ENCODE peak calls at places on chromosomes 5 and 9, in eight cellular contexts. One of them, this sample, is unnamed.

GRCh38 chr9:100575765-100576368 is 2.0 kb upstream of the CAVIN4 start:
- DNase-seq in transverse colon: no peak
- DNase-seq in keratinocyte: no peak
- DNase-seq in heart right ventricle: no peak
- DNase-seq in kidney epithelial cell: no peak
- DNase-seq in AG09309: no peak
- DNase-seq in GM12865: no peak
- DNase-seq in tibial nerve: no peak
- DNase-seq in this sample: peak

GRCh38 chr9:16530669-16531461 is 339.6 kb downstream of the BNC2 start:
- DNase-seq in transverse colon: peak
- DNase-seq in keratinocyte: peak
- DNase-seq in heart right ventricle: no peak
- DNase-seq in kidney epithelial cell: no peak
- DNase-seq in AG09309: no peak
- DNase-seq in GM12865: peak
- DNase-seq in tibial nerve: no peak
- DNase-seq in this sample: no peak

GRCh38 chr9:116605060-116605459 is 82.0 kb upstream of the TRIM32 start:
- DNase-seq in transverse colon: no peak
- DNase-seq in keratinocyte: no peak
- DNase-seq in heart right ventricle: no peak
- DNase-seq in kidney epithelial cell: no peak
- DNase-seq in AG09309: no peak
- DNase-seq in GM12865: no peak
- DNase-seq in tibial nerve: no peak
- DNase-seq in this sample: no peak

GRCh38 chr9:71515103-71515502 is 253.2 kb downstream of the CEMIP2 start:
- DNase-seq in transverse colon: no peak
- DNase-seq in keratinocyte: no peak
- DNase-seq in heart right ventricle: no peak
- DNase-seq in kidney epithelial cell: no peak
- DNase-seq in AG09309: no peak
- DNase-seq in GM12865: no peak
- DNase-seq in tibial nerve: no peak
- DNase-seq in this sample: no peak

GRCh38 chr5:72815580-72816296 is 723 bp upstream of the TNPO1 start:
- DNase-seq in transverse colon: no peak
- DNase-seq in keratinocyte: no peak
- DNase-seq in heart right ventricle: no peak
- DNase-seq in kidney epithelial cell: no peak
- DNase-seq in AG09309: no peak
- DNase-seq in GM12865: no peak
- DNase-seq in tibial nerve: peak
- DNase-seq in this sample: no peak

GRCh38 chr5:74107899-74108298 is 481.9 kb downstream of the ARHGEF28 start:
- DNase-seq in transverse colon: no peak
- DNase-seq in keratinocyte: no peak
- DNase-seq in heart right ventricle: no peak
- DNase-seq in kidney epithelial cell: no peak
- DNase-seq in AG09309: no peak
- DNase-seq in GM12865: no peak
- DNase-seq in tibial nerve: peak
- DNase-seq in this sample: no peak

GRCh38 chr5:159207616-159208507 is 1.5 kb downstream of the RNF145 start:
- DNase-seq in transverse colon: peak
- DNase-seq in keratinocyte: peak
- DNase-seq in heart right ventricle: peak
- DNase-seq in kidney epithelial cell: peak
- DNase-seq in AG09309: peak
- DNase-seq in GM12865: peak
- DNase-seq in tibial nerve: peak
- DNase-seq in this sample: peak

GRCh38 chr9:94588681-94589080 is 4.9 kb downstream of the FBP2 start:
- DNase-seq in transverse colon: no peak
- DNase-seq in keratinocyte: no peak
- DNase-seq in heart right ventricle: no peak
- DNase-seq in kidney epithelial cell: no peak
- DNase-seq in AG09309: no peak
- DNase-seq in GM12865: no peak
- DNase-seq in tibial nerve: no peak
- DNase-seq in this sample: no peak

GRCh38 chr9:14349141-14349817 is 35.3 kb upstream of the NFIB start:
- DNase-seq in transverse colon: no peak
- DNase-seq in keratinocyte: no peak
- DNase-seq in heart right ventricle: peak
- DNase-seq in kidney epithelial cell: no peak
- DNase-seq in AG09309: no peak
- DNase-seq in GM12865: no peak
- DNase-seq in tibial nerve: no peak
- DNase-seq in this sample: no peak

GRCh38 chr5:149697001-149697400 is 33.1 kb upstream of the PPARGC1B start:
- DNase-seq in transverse colon: no peak
- DNase-seq in keratinocyte: no peak
- DNase-seq in heart right ventricle: no peak
- DNase-seq in kidney epithelial cell: no peak
- DNase-seq in AG09309: no peak
- DNase-seq in GM12865: no peak
- DNase-seq in tibial nerve: no peak
- DNase-seq in this sample: no peak

GRCh38 chr9:81548911-81549310 is 140.4 kb downstream of the TLE1 start:
- DNase-seq in transverse colon: no peak
- DNase-seq in keratinocyte: no peak
- DNase-seq in heart right ventricle: no peak
- DNase-seq in kidney epithelial cell: no peak
- DNase-seq in AG09309: no peak
- DNase-seq in GM12865: no peak
- DNase-seq in tibial nerve: no peak
- DNase-seq in this sample: no peak

GRCh38 chr9:81550207-81550583 is 139.2 kb downstream of the TLE1 start:
- DNase-seq in transverse colon: no peak
- DNase-seq in keratinocyte: no peak
- DNase-seq in heart right ventricle: no peak
- DNase-seq in kidney epithelial cell: no peak
- DNase-seq in AG09309: no peak
- DNase-seq in GM12865: no peak
- DNase-seq in tibial nerve: no peak
- DNase-seq in this sample: no peak

GRCh38 chr9:81543695-81544094 is 145.7 kb downstream of the TLE1 start:
- DNase-seq in transverse colon: no peak
- DNase-seq in keratinocyte: no peak
- DNase-seq in heart right ventricle: no peak
- DNase-seq in kidney epithelial cell: no peak
- DNase-seq in AG09309: no peak
- DNase-seq in GM12865: no peak
- DNase-seq in tibial nerve: no peak
- DNase-seq in this sample: no peak

GRCh38 chr9:81549500-81550206 is 139.7 kb downstream of the TLE1 start:
- DNase-seq in transverse colon: no peak
- DNase-seq in keratinocyte: no peak
- DNase-seq in heart right ventricle: no peak
- DNase-seq in kidney epithelial cell: no peak
- DNase-seq in AG09309: no peak
- DNase-seq in GM12865: no peak
- DNase-seq in tibial nerve: no peak
- DNase-seq in this sample: no peak

DNA sequence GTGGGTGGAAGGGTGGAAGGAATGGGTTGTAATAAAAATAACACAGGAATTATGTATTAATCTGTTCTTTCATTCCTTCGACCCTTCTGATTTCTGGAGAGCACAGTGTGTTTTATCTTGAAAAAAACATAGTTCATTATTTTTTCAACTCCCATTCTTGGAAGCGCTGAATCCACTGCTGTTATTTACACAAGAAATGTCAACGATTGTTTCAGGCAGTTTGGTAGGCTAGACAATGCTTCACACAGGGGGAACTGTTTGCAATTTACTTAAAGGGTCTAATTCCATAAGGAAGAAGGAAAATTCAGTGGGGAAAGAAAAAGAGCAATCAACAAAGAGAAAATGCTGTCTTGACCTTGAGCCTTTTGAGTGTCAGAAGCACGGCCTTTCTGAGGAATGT is 142.8 kb downstream of the TLE1 start:
- DNase-seq in transverse colon: no peak
- DNase-seq in keratinocyte: no peak
- DNase-seq in heart right ventricle: no peak
- DNase-seq in kidney epithelial cell: no peak
- DNase-seq in AG09309: no peak
- DNase-seq in GM12865: no peak
- DNase-seq in tibial nerve: no peak
- DNase-seq in this sample: no peak
- TF ChIP-seq CTCF in transverse colon: no peak
- TF ChIP-seq CTCF in keratinocyte: no peak
- TF ChIP-seq CTCF in heart right ventricle: no peak
- TF ChIP-seq CTCF in kidney epithelial cell: no peak
- TF ChIP-seq CTCF in AG09309: no peak
- TF ChIP-seq CTCF in GM12865: no peak
- TF ChIP-seq CTCF in tibial nerve: no peak
- TF ChIP-seq CTCF in this sample: no peak

DNA sequence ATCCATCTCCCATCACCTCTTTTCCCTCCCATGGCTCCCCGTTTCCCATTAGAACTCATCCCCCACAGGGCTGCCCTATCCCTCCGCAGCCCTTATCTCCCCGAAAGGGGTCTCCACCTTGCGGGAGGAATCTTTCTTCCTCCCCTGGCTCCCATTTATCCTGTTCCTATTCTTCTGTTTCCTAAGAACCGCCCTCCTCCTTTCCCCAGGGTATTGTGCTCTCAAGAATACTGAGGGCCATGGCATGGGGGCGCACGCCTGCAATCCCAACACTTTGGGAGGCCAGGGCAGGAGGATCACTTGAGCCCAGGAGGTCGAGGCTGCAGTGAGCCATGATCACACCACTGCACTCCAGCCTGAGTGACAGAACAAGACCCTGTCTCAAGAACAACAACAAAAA is 665 bp downstream of the CD72 start:
- DNase-seq in transverse colon: no peak
- DNase-seq in keratinocyte: no peak
- DNase-seq in heart right ventricle: no peak
- DNase-seq in kidney epithelial cell: no peak
- DNase-seq in AG09309: no peak
- DNase-seq in GM12865: no peak
- DNase-seq in tibial nerve: no peak
- DNase-seq in this sample: no peak
- H3K4me3 ChIP-seq in transverse colon: peak
- H3K4me3 ChIP-seq in keratinocyte: no peak
- H3K4me3 ChIP-seq in heart right ventricle: peak
- H3K4me3 ChIP-seq in kidney epithelial cell: no peak
- H3K4me3 ChIP-seq in AG09309: no peak
- H3K4me3 ChIP-seq in GM12865: peak
- H3K4me3 ChIP-seq in tibial nerve: peak
- H3K4me3 ChIP-seq in this sample: no peak

GRCh38 chr9:5428794-5429528 is 8.8 kb downstream of the PLGRKT start:
- DNase-seq in transverse colon: no peak
- DNase-seq in keratinocyte: no peak
- DNase-seq in heart right ventricle: no peak
- DNase-seq in kidney epithelial cell: no peak
- DNase-seq in AG09309: no peak
- DNase-seq in GM12865: no peak
- DNase-seq in tibial nerve: no peak
- DNase-seq in this sample: no peak

GRCh38 chr9:5422276-5422675 is 15.4 kb downstream of the PLGRKT start:
- DNase-seq in transverse colon: no peak
- DNase-seq in keratinocyte: no peak
- DNase-seq in heart right ventricle: no peak
- DNase-seq in kidney epithelial cell: no peak
- DNase-seq in AG09309: no peak
- DNase-seq in GM12865: no peak
- DNase-seq in tibial nerve: no peak
- DNase-seq in this sample: no peak

GRCh38 chr9:5428172-5428571 is 9.6 kb downstream of the PLGRKT start:
- DNase-seq in transverse colon: no peak
- DNase-seq in keratinocyte: no peak
- DNase-seq in heart right ventricle: no peak
- DNase-seq in kidney epithelial cell: no peak
- DNase-seq in AG09309: no peak
- DNase-seq in GM12865: no peak
- DNase-seq in tibial nerve: no peak
- DNase-seq in this sample: no peak

GRCh38 chr9:5427005-5427404 is 10.7 kb downstream of the PLGRKT start:
- DNase-seq in transverse colon: no peak
- DNase-seq in keratinocyte: no peak
- DNase-seq in heart right ventricle: no peak
- DNase-seq in kidney epithelial cell: no peak
- DNase-seq in AG09309: no peak
- DNase-seq in GM12865: no peak
- DNase-seq in tibial nerve: no peak
- DNase-seq in this sample: no peak

GRCh38 chr9:5425006-5425628 is 12.6 kb downstream of the PLGRKT start:
- DNase-seq in transverse colon: no peak
- DNase-seq in keratinocyte: no peak
- DNase-seq in heart right ventricle: no peak
- DNase-seq in kidney epithelial cell: no peak
- DNase-seq in AG09309: no peak
- DNase-seq in GM12865: peak
- DNase-seq in tibial nerve: no peak
- DNase-seq in this sample: no peak
- TF ChIP-seq CTCF in transverse colon: peak
- TF ChIP-seq CTCF in keratinocyte: peak
- TF ChIP-seq CTCF in heart right ventricle: peak
- TF ChIP-seq CTCF in kidney epithelial cell: peak
- TF ChIP-seq CTCF in AG09309: peak
- TF ChIP-seq CTCF in GM12865: peak
- TF ChIP-seq CTCF in tibial nerve: no peak
- TF ChIP-seq CTCF in this sample: peak

GRCh38 chr5:43019293-43019614 is 20.9 kb downstream of the ANXA2R start:
- DNase-seq in transverse colon: no peak
- DNase-seq in keratinocyte: no peak
- DNase-seq in heart right ventricle: no peak
- DNase-seq in kidney epithelial cell: no peak
- DNase-seq in AG09309: no peak
- DNase-seq in GM12865: no peak
- DNase-seq in tibial nerve: no peak
- DNase-seq in this sample: no peak
- H3K4me3 ChIP-seq in transverse colon: peak
- H3K4me3 ChIP-seq in keratinocyte: peak
- H3K4me3 ChIP-seq in heart right ventricle: peak
- H3K4me3 ChIP-seq in kidney epithelial cell: peak
- H3K4me3 ChIP-seq in AG09309: peak
- H3K4me3 ChIP-seq in GM12865: peak
- H3K4me3 ChIP-seq in tibial nerve: peak
- H3K4me3 ChIP-seq in this sample: peak

GRCh38 chr5:133247881-133248642 is 196.2 kb downstream of the HSPA4 start:
- DNase-seq in transverse colon: no peak
- DNase-seq in keratinocyte: no peak
- DNase-seq in heart right ventricle: peak
- DNase-seq in kidney epithelial cell: no peak
- DNase-seq in AG09309: no peak
- DNase-seq in GM12865: peak
- DNase-seq in tibial nerve: no peak
- DNase-seq in this sample: no peak
- TF ChIP-seq CTCF in transverse colon: peak
- TF ChIP-seq CTCF in keratinocyte: no peak
- TF ChIP-seq CTCF in heart right ventricle: peak
- TF ChIP-seq CTCF in kidney epithelial cell: peak
- TF ChIP-seq CTCF in AG09309: peak
- TF ChIP-seq CTCF in GM12865: peak
- TF ChIP-seq CTCF in tibial nerve: no peak
- TF ChIP-seq CTCF in this sample: peak

GRCh38 chr5:141383345-141383744 is 803 bp downstream of the PCDHGA7 start:
- DNase-seq in transverse colon: no peak
- DNase-seq in keratinocyte: no peak
- DNase-seq in heart right ventricle: no peak
- DNase-seq in kidney epithelial cell: no peak
- DNase-seq in AG09309: no peak
- DNase-seq in GM12865: no peak
- DNase-seq in tibial nerve: no peak
- DNase-seq in this sample: no peak
- H3K4me3 ChIP-seq in transverse colon: no peak
- H3K4me3 ChIP-seq in keratinocyte: no peak
- H3K4me3 ChIP-seq in heart right ventricle: peak
- H3K4me3 ChIP-seq in kidney epithelial cell: no peak
- H3K4me3 ChIP-seq in AG09309: peak
- H3K4me3 ChIP-seq in GM12865: no peak
- H3K4me3 ChIP-seq in tibial nerve: no peak
- H3K4me3 ChIP-seq in this sample: peak